ENCODE peak calls at places on chromosomes 11 and 22, in eight cellular contexts. One of them, this sample, is unnamed.

GRCh38 chr22:24133187-24133965 is 47.9 kb upstream of the SUSD2 start:
- DNase-seq in fibroblast of lung: peak
- DNase-seq in colonic mucosa: no peak
- DNase-seq in A549: no peak
- DNase-seq in brain microvascular endothelial cell: no peak
- DNase-seq in ovary: no peak
- DNase-seq in WTC11: peak
- DNase-seq in endothelial cell: no peak
- DNase-seq in this sample: no peak

GRCh38 chr11:119420631-119421030 is 2.3 kb downstream of the THY1 start:
- DNase-seq in brain microvascular endothelial cell: no peak
- DNase-seq in A549: no peak
- DNase-seq in WTC11: no peak
- DNase-seq in colonic mucosa: no peak
- DNase-seq in endothelial cell: no peak
- DNase-seq in fibroblast of lung: no peak
- DNase-seq in ovary: no peak
- DNase-seq in this sample: no peak

GRCh38 chr11:122679441-122679840 is 23.9 kb downstream of the UBASH3B start:
- DNase-seq in brain microvascular endothelial cell: no peak
- DNase-seq in WTC11: no peak
- DNase-seq in A549: no peak
- DNase-seq in endothelial cell: no peak
- DNase-seq in colonic mucosa: no peak
- DNase-seq in fibroblast of lung: no peak
- DNase-seq in ovary: no peak
- DNase-seq in this sample: no peak

GRCh38 chr11:116194156-116194904 is 578.5 kb downstream of the BUD13 start:
- DNase-seq in WTC11: no peak
- DNase-seq in A549: no peak
- DNase-seq in brain microvascular endothelial cell: no peak
- DNase-seq in fibroblast of lung: no peak
- DNase-seq in ovary: no peak
- DNase-seq in colonic mucosa: no peak
- DNase-seq in endothelial cell: no peak
- DNase-seq in this sample: no peak

GRCh38 chr11:64723907-64724862 is 1.2 kb upstream of the NRXN2 start:
- DNase-seq in fibroblast of lung: no peak
- DNase-seq in WTC11: no peak
- DNase-seq in ovary: no peak
- DNase-seq in brain microvascular endothelial cell: no peak
- DNase-seq in endothelial cell: no peak
- DNase-seq in colonic mucosa: no peak
- DNase-seq in A549: no peak
- DNase-seq in this sample: no peak

GRCh38 chr11:124754309-124754708 is 2.3 kb upstream of the VSIG2 start:
- DNase-seq in endothelial cell: no peak
- DNase-seq in brain microvascular endothelial cell: no peak
- DNase-seq in ovary: no peak
- DNase-seq in A549: no peak
- DNase-seq in WTC11: no peak
- DNase-seq in fibroblast of lung: peak
- DNase-seq in colonic mucosa: no peak
- DNase-seq in this sample: no peak

GRCh38 chr11:93974759-93975158 is 46.4 kb upstream of the HEPHL1 start:
- DNase-seq in endothelial cell: no peak
- DNase-seq in WTC11: no peak
- DNase-seq in A549: no peak
- DNase-seq in fibroblast of lung: no peak
- DNase-seq in brain microvascular endothelial cell: no peak
- DNase-seq in colonic mucosa: no peak
- DNase-seq in ovary: no peak
- DNase-seq in this sample: no peak

GRCh38 chr11:65452806-65453490 is 30.4 kb downstream of the NEAT1 start:
- DNase-seq in A549: no peak
- DNase-seq in brain microvascular endothelial cell: peak
- DNase-seq in fibroblast of lung: peak
- DNase-seq in WTC11: no peak
- DNase-seq in colonic mucosa: no peak
- DNase-seq in ovary: no peak
- DNase-seq in endothelial cell: no peak
- DNase-seq in this sample: no peak

GRCh38 chr11:125481531-125481930 is 14.5 kb downstream of the FEZ1 start:
- DNase-seq in endothelial cell: no peak
- DNase-seq in A549: no peak
- DNase-seq in fibroblast of lung: no peak
- DNase-seq in WTC11: no peak
- DNase-seq in ovary: no peak
- DNase-seq in colonic mucosa: no peak
- DNase-seq in brain microvascular endothelial cell: no peak
- DNase-seq in this sample: no peak

GRCh38 chr22:35375031-35375430 is 5.9 kb upstream of the HMOX1 start:
- DNase-seq in WTC11: no peak
- DNase-seq in endothelial cell: no peak
- DNase-seq in fibroblast of lung: peak
- DNase-seq in brain microvascular endothelial cell: no peak
- DNase-seq in colonic mucosa: no peak
- DNase-seq in ovary: no peak
- DNase-seq in A549: no peak
- DNase-seq in this sample: no peak

GRCh38 chr11:86934933-86935579 is 20.1 kb downstream of the FZD4 start:
- DNase-seq in brain microvascular endothelial cell: no peak
- DNase-seq in A549: no peak
- DNase-seq in fibroblast of lung: no peak
- DNase-seq in colonic mucosa: no peak
- DNase-seq in ovary: no peak
- DNase-seq in WTC11: no peak
- DNase-seq in endothelial cell: no peak
- DNase-seq in this sample: no peak

GRCh38 chr11:95596011-95596489 is 193.5 kb downstream of the FAM76B start:
- DNase-seq in A549: no peak
- DNase-seq in colonic mucosa: no peak
- DNase-seq in ovary: no peak
- DNase-seq in brain microvascular endothelial cell: peak
- DNase-seq in endothelial cell: no peak
- DNase-seq in fibroblast of lung: peak
- DNase-seq in WTC11: no peak
- DNase-seq in this sample: no peak

GRCh38 chr22:37581534-37581933 is 1.6 kb upstream of the LGALS2 start:
- DNase-seq in brain microvascular endothelial cell: no peak
- DNase-seq in ovary: no peak
- DNase-seq in fibroblast of lung: no peak
- DNase-seq in A549: no peak
- DNase-seq in endothelial cell: no peak
- DNase-seq in colonic mucosa: peak
- DNase-seq in WTC11: no peak
- DNase-seq in this sample: no peak

GRCh38 chr11:111761056-111761455 is 5.1 kb downstream of the PPP2R1B start:
- DNase-seq in ovary: no peak
- DNase-seq in endothelial cell: no peak
- DNase-seq in brain microvascular endothelial cell: no peak
- DNase-seq in colonic mucosa: no peak
- DNase-seq in WTC11: no peak
- DNase-seq in fibroblast of lung: peak
- DNase-seq in A549: no peak
- DNase-seq in this sample: no peak

GRCh38 chr11:6604081-6604626 is 580 bp downstream of the ILK start:
- DNase-seq in ovary: peak
- DNase-seq in fibroblast of lung: peak
- DNase-seq in colonic mucosa: peak
- DNase-seq in endothelial cell: peak
- DNase-seq in A549: peak
- DNase-seq in WTC11: peak
- DNase-seq in brain microvascular endothelial cell: peak
- DNase-seq in this sample: peak

GRCh38 chr11:23555085-23555484 is 694.8 kb upstream of the CCDC179 start:
- DNase-seq in fibroblast of lung: peak
- DNase-seq in colonic mucosa: no peak
- DNase-seq in A549: no peak
- DNase-seq in brain microvascular endothelial cell: peak
- DNase-seq in ovary: no peak
- DNase-seq in endothelial cell: no peak
- DNase-seq in WTC11: no peak
- DNase-seq in this sample: no peak

GRCh38 chr11:121553367-121553766 is 100.6 kb upstream of the SORL1-AS1 start:
- DNase-seq in endothelial cell: no peak
- DNase-seq in ovary: no peak
- DNase-seq in WTC11: no peak
- DNase-seq in A549: no peak
- DNase-seq in fibroblast of lung: no peak
- DNase-seq in colonic mucosa: no peak
- DNase-seq in brain microvascular endothelial cell: no peak
- DNase-seq in this sample: no peak

GRCh38 chr11:59189986-59190385 is 18.1 kb downstream of the DTX4 start:
- DNase-seq in brain microvascular endothelial cell: no peak
- DNase-seq in colonic mucosa: no peak
- DNase-seq in A549: no peak
- DNase-seq in fibroblast of lung: no peak
- DNase-seq in ovary: no peak
- DNase-seq in endothelial cell: no peak
- DNase-seq in WTC11: no peak
- DNase-seq in this sample: no peak

GRCh38 chr22:19239464-19239863 is 52.1 kb downstream of the CLTCL1 start:
- DNase-seq in colonic mucosa: no peak
- DNase-seq in endothelial cell: no peak
- DNase-seq in WTC11: no peak
- DNase-seq in brain microvascular endothelial cell: no peak
- DNase-seq in ovary: no peak
- DNase-seq in A549: no peak
- DNase-seq in fibroblast of lung: no peak
- DNase-seq in this sample: no peak

GRCh38 chr11:1472180-1473005 is 14.2 kb downstream of the MOB2 start:
- DNase-seq in A549: no peak
- DNase-seq in ovary: peak
- DNase-seq in WTC11: no peak
- DNase-seq in endothelial cell: no peak
- DNase-seq in fibroblast of lung: no peak
- DNase-seq in colonic mucosa: no peak
- DNase-seq in brain microvascular endothelial cell: no peak
- DNase-seq in this sample: peak

GRCh38 chr11:67276821-67277230 is 10.6 kb downstream of the GRK2 start:
- DNase-seq in colonic mucosa: peak
- DNase-seq in endothelial cell: no peak
- DNase-seq in A549: no peak
- DNase-seq in brain microvascular endothelial cell: no peak
- DNase-seq in ovary: no peak
- DNase-seq in fibroblast of lung: peak
- DNase-seq in WTC11: peak
- DNase-seq in this sample: peak
- TF ChIP-seq CTCF in colonic mucosa: peak
- TF ChIP-seq CTCF in endothelial cell: no peak
- TF ChIP-seq CTCF in A549: no peak
- TF ChIP-seq CTCF in brain microvascular endothelial cell: peak
- TF ChIP-seq CTCF in ovary: no peak
- TF ChIP-seq CTCF in fibroblast of lung: peak
- TF ChIP-seq CTCF in WTC11: no peak
- TF ChIP-seq CTCF in this sample: no peak

GRCh38 chr11:11039249-11039965 is 181.6 kb upstream of the ZBED5 start:
- DNase-seq in brain microvascular endothelial cell: no peak
- DNase-seq in fibroblast of lung: peak
- DNase-seq in A549: no peak
- DNase-seq in colonic mucosa: no peak
- DNase-seq in ovary: no peak
- DNase-seq in WTC11: no peak
- DNase-seq in endothelial cell: no peak
- DNase-seq in this sample: no peak

GRCh38 chr11:11035331-11035730 is 177.5 kb upstream of the ZBED5 start:
- DNase-seq in colonic mucosa: no peak
- DNase-seq in endothelial cell: no peak
- DNase-seq in ovary: no peak
- DNase-seq in WTC11: no peak
- DNase-seq in A549: no peak
- DNase-seq in brain microvascular endothelial cell: peak
- DNase-seq in fibroblast of lung: no peak
- DNase-seq in this sample: no peak

GRCh38 chr11:11034476-11034875 is 176.6 kb upstream of the ZBED5 start:
- DNase-seq in fibroblast of lung: no peak
- DNase-seq in WTC11: no peak
- DNase-seq in endothelial cell: no peak
- DNase-seq in brain microvascular endothelial cell: no peak
- DNase-seq in A549: no peak
- DNase-seq in ovary: no peak
- DNase-seq in colonic mucosa: no peak
- DNase-seq in this sample: no peak

GRCh38 chr11:11038339-11039248 is 180.7 kb upstream of the ZBED5 start:
- DNase-seq in colonic mucosa: no peak
- DNase-seq in A549: no peak
- DNase-seq in brain microvascular endothelial cell: no peak
- DNase-seq in endothelial cell: no peak
- DNase-seq in fibroblast of lung: no peak
- DNase-seq in WTC11: no peak
- DNase-seq in ovary: no peak
- DNase-seq in this sample: no peak

DNA sequence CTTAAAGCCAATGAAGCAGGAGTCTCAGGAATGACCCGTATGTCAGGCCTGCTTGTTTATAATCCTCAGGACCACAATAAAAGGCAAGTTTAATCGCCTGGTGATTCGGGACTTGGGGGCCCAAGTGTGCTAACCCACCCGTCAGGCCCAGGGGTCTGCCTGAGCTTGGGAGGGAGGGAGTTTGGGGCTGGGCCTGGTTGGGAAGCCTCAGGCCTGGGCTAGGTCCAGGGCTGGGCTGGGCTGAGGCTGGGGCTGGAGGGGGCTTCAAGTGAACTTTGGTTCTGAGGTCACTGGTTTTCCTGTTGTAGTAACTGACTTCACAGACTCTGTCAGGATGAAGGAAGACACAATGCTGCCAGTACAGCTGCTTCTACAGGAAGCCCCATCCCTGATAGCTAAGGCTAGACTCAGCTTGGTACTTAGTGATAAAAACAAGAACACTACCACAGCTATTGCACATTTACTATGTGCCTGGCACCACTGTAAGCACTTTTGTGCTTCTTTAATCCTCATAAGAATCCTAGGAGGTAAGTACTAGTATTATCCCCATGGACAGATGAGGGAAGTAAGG is 179.4 kb upstream of the ZBED5 start:
- DNase-seq in ovary: no peak
- DNase-seq in endothelial cell: no peak
- DNase-seq in A549: no peak
- DNase-seq in colonic mucosa: no peak
- DNase-seq in fibroblast of lung: no peak
- DNase-seq in brain microvascular endothelial cell: no peak
- DNase-seq in WTC11: no peak
- DNase-seq in this sample: no peak
- TF ChIP-seq CTCF in ovary: no peak
- TF ChIP-seq CTCF in endothelial cell: no peak
- TF ChIP-seq CTCF in A549: no peak
- TF ChIP-seq CTCF in colonic mucosa: no peak
- TF ChIP-seq CTCF in fibroblast of lung: no peak
- TF ChIP-seq CTCF in brain microvascular endothelial cell: no peak
- TF ChIP-seq CTCF in WTC11: no peak
- TF ChIP-seq CTCF in this sample: no peak

GRCh38 chr11:99687320-99687719 is 666.6 kb downstream of the CNTN5 start:
- DNase-seq in endothelial cell: no peak
- DNase-seq in A549: no peak
- DNase-seq in colonic mucosa: no peak
- DNase-seq in ovary: no peak
- DNase-seq in WTC11: no peak
- DNase-seq in fibroblast of lung: peak
- DNase-seq in brain microvascular endothelial cell: no peak
- DNase-seq in this sample: no peak
- TF ChIP-seq CTCF in endothelial cell: no peak
- TF ChIP-seq CTCF in A549: no peak
- TF ChIP-seq CTCF in colonic mucosa: no peak
- TF ChIP-seq CTCF in ovary: no peak
- TF ChIP-seq CTCF in WTC11: no peak
- TF ChIP-seq CTCF in fibroblast of lung: no peak
- TF ChIP-seq CTCF in brain microvascular endothelial cell: no peak
- TF ChIP-seq CTCF in this sample: no peak

GRCh38 chr11:27234043-27234668 is 128.9 kb downstream of the CCDC34 start:
- DNase-seq in A549: peak
- DNase-seq in colonic mucosa: peak
- DNase-seq in WTC11: no peak
- DNase-seq in brain microvascular endothelial cell: peak
- DNase-seq in ovary: no peak
- DNase-seq in endothelial cell: no peak
- DNase-seq in fibroblast of lung: peak
- DNase-seq in this sample: peak
- TF ChIP-seq CTCF in A549: no peak
- TF ChIP-seq CTCF in colonic mucosa: no peak
- TF ChIP-seq CTCF in WTC11: no peak
- TF ChIP-seq CTCF in brain microvascular endothelial cell: peak
- TF ChIP-seq CTCF in ovary: no peak
- TF ChIP-seq CTCF in endothelial cell: no peak
- TF ChIP-seq CTCF in fibroblast of lung: no peak
- TF ChIP-seq CTCF in this sample: no peak